ENCODE peak calls at places on chromosomes 5 and 9, in five cellular contexts. One of them, this sample, is unnamed.

GRCh38 chr9:32345243-32345642 is 39.2 kb upstream of the ACO1 start:
- DNase-seq in tibial nerve: no peak
- DNase-seq in stomach: no peak
- DNase-seq in transverse colon: no peak
- DNase-seq in A549: no peak
- DNase-seq in this sample: no peak

GRCh38 chr5:126341906-126342625 is 81.1 kb upstream of the GRAMD2B start:
- DNase-seq in stomach: no peak
- DNase-seq in tibial nerve: no peak
- DNase-seq in A549: no peak
- DNase-seq in transverse colon: no peak
- DNase-seq in this sample: no peak

GRCh38 chr5:91378683-91379601 is 4.2 kb downstream of the ARRDC3 start:
- DNase-seq in stomach: no peak
- DNase-seq in transverse colon: no peak
- DNase-seq in tibial nerve: no peak
- DNase-seq in A549: no peak
- DNase-seq in this sample: no peak

GRCh38 chr9:83219154-83219923 is 156.4 kb upstream of the RASEF start:
- DNase-seq in A549: peak; percentile 81
- DNase-seq in tibial nerve: peak; percentile 60
- DNase-seq in transverse colon: peak; percentile 73
- DNase-seq in stomach: peak; percentile 76
- DNase-seq in this sample: peak; percentile 95

GRCh38 chr9:96515629-96516470 is 65.9 kb downstream of the HABP4 start:
- DNase-seq in tibial nerve: peak; percentile 36
- DNase-seq in A549: no peak
- DNase-seq in transverse colon: no peak
- DNase-seq in stomach: no peak
- DNase-seq in this sample: no peak

GRCh38 chr9:134734270-134734669 is 92.7 kb downstream of the COL5A1 start:
- DNase-seq in tibial nerve: peak; percentile 68
- DNase-seq in transverse colon: peak; percentile 19
- DNase-seq in A549: no peak
- DNase-seq in stomach: no peak
- DNase-seq in this sample: no peak

GRCh38 chr5:138544171-138545134 is 1.4 kb upstream of the ETF1 start:
- DNase-seq in tibial nerve: peak; percentile 18
- DNase-seq in stomach: no peak
- DNase-seq in A549: no peak
- DNase-seq in transverse colon: peak; percentile 20
- DNase-seq in this sample: no peak

GRCh38 chr5:144144956-144145751 is 25.3 kb downstream of the YIPF5 start:
- DNase-seq in A549: no peak
- DNase-seq in tibial nerve: no peak
- DNase-seq in transverse colon: no peak
- DNase-seq in stomach: no peak
- DNase-seq in this sample: no peak

GRCh38 chr5:433836-434235 is 9.1 kb upstream of the EXOC3 start:
- DNase-seq in stomach: peak; percentile 16
- DNase-seq in transverse colon: no peak
- DNase-seq in A549: no peak
- DNase-seq in tibial nerve: no peak
- DNase-seq in this sample: peak; percentile 73

GRCh38 chr5:49953-50544 is 41.9 kb upstream of the PLEKHG4B start:
- DNase-seq in tibial nerve: no peak
- DNase-seq in transverse colon: no peak
- DNase-seq in A549: no peak
- DNase-seq in stomach: no peak
- DNase-seq in this sample: no peak

GRCh38 chr9:6829027-6829426 is 71.3 kb downstream of the KDM4C start:
- DNase-seq in transverse colon: no peak
- DNase-seq in A549: peak; percentile 18
- DNase-seq in stomach: no peak
- DNase-seq in tibial nerve: no peak
- DNase-seq in this sample: no peak
- H3K4me1 ChIP-seq in transverse colon: no peaks in the 10 kb centered on the region
- H3K4me1 ChIP-seq in A549: peaks cover 4% of the 10 kb centered on the region
- H3K4me1 ChIP-seq in stomach: peaks cover 6% of the 10 kb centered on the region
- H3K4me1 ChIP-seq in tibial nerve: no peaks in the 10 kb centered on the region
- H3K4me1 ChIP-seq in this sample: no peaks in the 10 kb centered on the region

DNA sequence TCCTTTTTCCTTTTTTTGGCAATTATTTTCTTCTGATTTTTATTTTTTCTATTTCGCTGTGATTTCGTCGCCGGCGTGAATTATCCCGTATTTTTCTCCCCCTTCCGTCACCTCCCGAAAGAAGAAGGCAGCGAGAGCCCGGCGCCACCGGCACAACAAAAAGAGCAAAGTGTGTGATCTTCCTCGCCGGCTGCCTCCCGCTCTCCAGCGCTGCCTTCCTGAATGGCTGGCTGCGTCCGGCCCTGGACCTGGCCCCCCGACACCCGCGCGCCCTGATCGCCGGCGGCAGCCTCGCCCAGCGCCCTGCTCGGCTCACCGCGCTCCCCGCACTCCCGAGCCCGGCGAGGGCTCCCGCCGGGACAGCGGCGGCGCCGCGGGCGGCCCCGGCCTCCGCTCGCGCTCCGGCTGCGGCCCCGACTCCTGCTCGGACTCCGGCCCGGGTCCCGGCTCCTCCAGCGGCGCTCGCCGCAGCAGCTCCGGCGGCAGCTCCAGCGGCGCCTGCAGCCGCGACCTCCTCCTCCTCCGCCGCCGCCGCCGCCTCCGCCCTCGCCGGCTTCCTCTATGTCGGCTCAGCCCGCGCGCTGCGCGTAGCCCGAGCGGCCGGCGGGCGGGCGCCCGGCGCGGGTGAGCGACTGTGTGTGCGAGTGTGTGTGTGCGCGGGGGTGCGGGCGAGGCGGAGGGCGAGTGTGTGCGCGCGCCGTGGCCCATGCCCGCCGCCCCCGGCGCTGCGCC is 943 bp downstream of the NR2F1 start:
- DNase-seq in A549: no peak
- DNase-seq in transverse colon: no peak
- DNase-seq in tibial nerve: no peak
- DNase-seq in stomach: no peak
- DNase-seq in this sample: no peak
- TF ChIP-seq POLR2A in A549: no peak
- TF ChIP-seq POLR2A in transverse colon: no peak
- TF ChIP-seq POLR2A in tibial nerve: no peak
- TF ChIP-seq POLR2A in stomach: no peak
- TF ChIP-seq POLR2A in this sample: no peak

DNA sequence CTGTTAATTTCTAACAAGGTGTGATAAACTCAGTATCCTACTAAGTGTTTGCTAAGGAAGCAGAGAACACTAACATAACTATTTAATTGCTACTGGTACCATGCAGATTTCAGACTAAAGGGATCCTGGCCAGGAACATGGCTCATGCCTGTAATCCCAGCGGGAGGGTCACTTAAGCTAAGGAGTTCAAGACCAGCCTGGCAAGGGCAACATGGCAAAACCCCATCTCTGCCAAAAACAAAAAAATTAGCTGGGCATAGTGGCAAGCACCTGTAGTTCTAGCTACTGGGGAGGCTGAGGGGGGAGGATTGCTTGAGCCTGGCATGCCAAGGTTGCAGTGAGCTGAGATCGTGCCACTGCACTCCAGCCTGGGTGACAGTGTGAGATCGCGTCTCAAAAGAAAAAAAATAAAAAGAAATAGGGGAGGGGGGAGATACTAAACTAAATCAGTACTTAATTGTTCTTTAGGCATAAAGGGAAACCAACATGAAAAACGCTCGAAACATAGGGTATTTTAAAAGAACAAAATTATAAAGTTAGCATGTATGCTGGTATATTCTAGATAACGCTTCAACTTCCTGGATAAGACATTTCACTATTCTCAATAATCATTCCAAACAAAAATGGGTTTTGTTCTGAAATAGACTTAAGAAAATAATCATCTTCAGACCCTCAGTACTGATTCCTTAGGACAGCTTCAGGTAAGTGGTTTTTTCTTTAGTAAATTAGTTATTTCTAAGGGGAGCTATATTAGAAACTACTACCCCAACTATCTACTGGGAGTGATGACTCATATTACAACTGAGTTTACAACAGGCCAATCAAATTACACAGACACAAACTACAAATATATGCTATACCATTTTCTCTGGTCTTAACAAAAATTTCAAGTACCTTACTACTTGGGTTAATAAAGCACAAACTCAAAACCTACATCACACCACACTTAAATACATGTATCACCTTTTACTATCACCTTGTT is 3.5 kb downstream of the PANK3 start:
- DNase-seq in transverse colon: no peak
- DNase-seq in tibial nerve: no peak
- DNase-seq in stomach: no peak
- DNase-seq in A549: no peak
- DNase-seq in this sample: no peak
- H3K4me3 ChIP-seq in transverse colon: no peak overlapping the region
- H3K4me3 ChIP-seq in tibial nerve: no peak overlapping the region
- H3K4me3 ChIP-seq in stomach: no peak overlapping the region
- H3K4me3 ChIP-seq in A549: no peak overlapping the region
- H3K4me3 ChIP-seq in this sample: no peak overlapping the region

DNA sequence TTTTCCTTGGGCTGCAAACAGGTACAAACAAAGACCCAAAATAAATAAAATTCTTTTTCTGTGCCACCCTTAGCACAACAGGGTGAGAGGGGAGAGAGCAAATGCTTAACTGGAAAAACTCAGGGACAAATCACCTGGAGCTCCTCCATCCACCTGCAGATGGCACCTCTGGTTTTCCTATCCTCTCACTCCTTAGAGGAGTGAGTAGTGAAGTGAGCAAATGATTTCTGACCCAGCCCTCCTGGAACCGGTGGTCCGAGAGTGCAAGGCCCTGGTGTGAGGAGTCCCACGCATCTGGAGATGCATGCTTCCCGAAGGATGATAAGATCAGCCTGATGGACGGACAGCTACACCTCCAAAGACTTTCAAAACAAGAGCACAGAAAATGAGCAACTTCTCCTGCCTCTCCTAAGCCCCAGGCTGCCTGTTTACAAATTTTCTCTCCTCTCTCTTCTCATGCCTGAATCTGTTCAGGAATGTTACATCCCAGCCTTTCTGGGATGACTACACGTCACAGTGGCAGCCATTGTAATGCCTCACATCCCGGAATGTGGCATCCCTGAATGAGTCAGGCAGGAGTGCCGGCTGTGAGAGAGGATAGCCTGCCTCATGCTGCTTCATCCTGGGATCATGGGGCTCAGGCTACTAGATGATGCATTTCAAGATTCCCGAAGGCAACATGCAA is 86.4 kb downstream of the ADRB2 start:
- DNase-seq in tibial nerve: no peak
- DNase-seq in A549: peak; percentile 82
- DNase-seq in stomach: no peak
- DNase-seq in transverse colon: no peak
- DNase-seq in this sample: no peak
- H3K4me1 ChIP-seq in tibial nerve: peaks cover 41% of the 10 kb centered on the region
- H3K4me1 ChIP-seq in A549: peaks cover 37% of the 10 kb centered on the region
- H3K4me1 ChIP-seq in stomach: peaks cover 89% of the 10 kb centered on the region
- H3K4me1 ChIP-seq in transverse colon: peaks cover 21% of the 10 kb centered on the region
- H3K4me1 ChIP-seq in this sample: peaks cover 57% of the 10 kb centered on the region

GRCh38 chr9:124660341-124660801 is 110.7 kb downstream of the NR6A1 start:
- DNase-seq in transverse colon: peak; percentile 11
- DNase-seq in A549: no peak
- DNase-seq in stomach: no peak
- DNase-seq in tibial nerve: no peak
- DNase-seq in this sample: no peak

GRCh38 chr9:124661184-124661755 is 109.8 kb downstream of the NR6A1 start:
- DNase-seq in tibial nerve: no peak
- DNase-seq in stomach: no peak
- DNase-seq in transverse colon: no peak
- DNase-seq in A549: no peak
- DNase-seq in this sample: no peak

GRCh38 chr9:124658165-124659017 is 112.7 kb downstream of the NR6A1 start:
- DNase-seq in stomach: peak; percentile 59
- DNase-seq in transverse colon: peak; percentile 62
- DNase-seq in A549: peak; percentile 95
- DNase-seq in tibial nerve: peak; percentile 31
- DNase-seq in this sample: no peak

GRCh38 chr9:124657526-124657925 is 113.6 kb downstream of the NR6A1 start:
- DNase-seq in transverse colon: no peak
- DNase-seq in stomach: no peak
- DNase-seq in tibial nerve: no peak
- DNase-seq in A549: no peak
- DNase-seq in this sample: no peak

GRCh38 chr9:124659099-124659659 is 111.9 kb downstream of the NR6A1 start:
- DNase-seq in tibial nerve: peak; percentile 41
- DNase-seq in stomach: peak; percentile 53
- DNase-seq in transverse colon: peak; percentile 66
- DNase-seq in A549: peak; percentile 78
- DNase-seq in this sample: peak; percentile 87
- TF ChIP-seq POLR2A in tibial nerve: no peak
- TF ChIP-seq POLR2A in stomach: no peak
- TF ChIP-seq POLR2A in transverse colon: no peak
- TF ChIP-seq POLR2A in A549: peak; percentile 55
- TF ChIP-seq POLR2A in this sample: peak; percentile 34

DNA sequence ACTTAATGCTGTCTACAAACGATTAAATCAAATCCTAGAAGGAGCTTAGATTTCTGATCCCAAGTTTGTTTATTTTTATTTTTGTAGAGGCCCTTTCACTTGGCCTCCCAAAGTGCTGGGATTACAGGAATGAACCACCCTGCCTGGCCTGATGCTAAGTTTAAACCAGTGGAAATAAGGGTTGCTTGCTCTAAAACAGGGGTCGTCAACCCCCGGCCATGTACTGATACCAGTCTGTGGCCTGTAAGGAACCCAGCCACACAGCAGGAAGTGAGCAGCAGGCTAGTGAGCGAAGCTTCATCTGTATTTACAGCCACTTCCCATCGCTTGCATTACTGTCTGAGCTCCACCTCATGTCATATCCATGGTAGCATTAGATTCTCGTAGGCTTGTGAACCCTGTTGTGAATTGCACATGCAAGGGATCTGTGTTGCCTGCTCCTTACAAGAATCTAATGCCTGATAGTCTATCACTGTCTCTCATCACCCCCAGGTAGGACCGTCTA is 11.4 kb downstream of the TTC1 start:
- DNase-seq in transverse colon: no peak
- DNase-seq in stomach: no peak
- DNase-seq in A549: no peak
- DNase-seq in tibial nerve: no peak
- DNase-seq in this sample: no peak
- H3K4me3 ChIP-seq in transverse colon: no peak overlapping the region
- H3K4me3 ChIP-seq in stomach: no peak overlapping the region
- H3K4me3 ChIP-seq in A549: no peak overlapping the region
- H3K4me3 ChIP-seq in tibial nerve: no peak overlapping the region
- H3K4me3 ChIP-seq in this sample: no peak overlapping the region

GRCh38 chr5:172185096-172185461 is 2.9 kb downstream of the STK10 start:
- DNase-seq in A549: no peak
- DNase-seq in transverse colon: no peak
- DNase-seq in stomach: no peak
- DNase-seq in tibial nerve: no peak
- DNase-seq in this sample: no peak
- H3K4me1 ChIP-seq in A549: peaks cover 8% of the 10 kb centered on the region
- H3K4me1 ChIP-seq in transverse colon: peaks cover 29% of the 10 kb centered on the region
- H3K4me1 ChIP-seq in stomach: peaks cover 77% of the 10 kb centered on the region
- H3K4me1 ChIP-seq in tibial nerve: peaks cover 59% of the 10 kb centered on the region
- H3K4me1 ChIP-seq in this sample: peaks cover 32% of the 10 kb centered on the region

GRCh38 chr9:110083866-110084265 is 124.1 kb downstream of the C9orf152 start:
- DNase-seq in tibial nerve: no peak
- DNase-seq in stomach: no peak
- DNase-seq in transverse colon: no peak
- DNase-seq in A549: no peak
- DNase-seq in this sample: no peak
- TF ChIP-seq POLR2A in tibial nerve: no peak
- TF ChIP-seq POLR2A in stomach: no peak
- TF ChIP-seq POLR2A in transverse colon: no peak
- TF ChIP-seq POLR2A in A549: no peak
- TF ChIP-seq POLR2A in this sample: no peak

GRCh38 chr5:124570285-124571035 is 176.0 kb downstream of the ZNF608 start:
- DNase-seq in transverse colon: no peak
- DNase-seq in A549: no peak
- DNase-seq in tibial nerve: no peak
- DNase-seq in stomach: no peak
- DNase-seq in this sample: peak; percentile 43
- H3K4me3 ChIP-seq in transverse colon: no peak overlapping the region
- H3K4me3 ChIP-seq in A549: no peak overlapping the region
- H3K4me3 ChIP-seq in tibial nerve: no peak overlapping the region
- H3K4me3 ChIP-seq in stomach: no peak overlapping the region
- H3K4me3 ChIP-seq in this sample: no peak overlapping the region

This sample was measured in upper lobe of left lung.